ENCODE peak calls at places on chromosomes 6 and 20, in six cellular contexts. One of them, this sample, is unnamed.
A peak's percentile ranks its signal among the peaks of the same experiment; 100 is the strongest.

GRCh38 chr6:88166901-88167624 is 916 bp upstream of the CNR1 start:
- DNase-seq in ovary: peak; percentile 30
- DNase-seq in hepatocyte: peak; percentile 51
- DNase-seq in left kidney: peak; percentile 67
- DNase-seq in H7: peak; percentile 78
- DNase-seq in right cardiac atrium: peak; percentile 40
- DNase-seq in this sample: peak; percentile 80

GRCh38 chr20:10179574-10180298 is 38.9 kb upstream of the SNAP25 start:
- DNase-seq in ovary: no peak
- DNase-seq in hepatocyte: no peak
- DNase-seq in left kidney: peak; percentile 12
- DNase-seq in H7: peak; percentile 26
- DNase-seq in right cardiac atrium: no peak
- DNase-seq in this sample: peak; percentile 66

GRCh38 chr6:151240861-151241642 is 1.3 kb downstream of the AKAP12 start:
- DNase-seq in ovary: peak; percentile 78
- DNase-seq in hepatocyte: peak; percentile 64
- DNase-seq in left kidney: peak; percentile 81
- DNase-seq in H7: peak; percentile 79
- DNase-seq in right cardiac atrium: peak; percentile 78
- DNase-seq in this sample: peak; percentile 63

GRCh38 chr20:37310951-37311350 is 21.5 kb downstream of the MANBAL start:
- DNase-seq in ovary: peak; percentile 54
- DNase-seq in hepatocyte: no peak
- DNase-seq in left kidney: no peak
- DNase-seq in H7: no peak
- DNase-seq in right cardiac atrium: no peak
- DNase-seq in this sample: no peak

GRCh38 chr20:17680128-17680835 is 1.8 kb downstream of the RRBP1 start:
- DNase-seq in ovary: peak; percentile 73
- DNase-seq in hepatocyte: peak; percentile 78
- DNase-seq in left kidney: peak; percentile 56
- DNase-seq in H7: no peak
- DNase-seq in right cardiac atrium: peak; percentile 79
- DNase-seq in this sample: peak; percentile 81

GRCh38 chr6:169803291-169803811 is 51.9 kb downstream of the ERMARD start:
- DNase-seq in ovary: no peak
- DNase-seq in hepatocyte: no peak
- DNase-seq in left kidney: peak; percentile 67
- DNase-seq in H7: no peak
- DNase-seq in right cardiac atrium: no peak
- DNase-seq in this sample: no peak

GRCh38 chr6:165721349-165721748 is 58.3 kb upstream of the PDE10A start:
- DNase-seq in ovary: no peak
- DNase-seq in hepatocyte: no peak
- DNase-seq in left kidney: no peak
- DNase-seq in H7: no peak
- DNase-seq in right cardiac atrium: no peak
- DNase-seq in this sample: no peak

GRCh38 chr20:64006902-64007301 is 26.0 kb downstream of the PRPF6 start:
- DNase-seq in ovary: no peak
- DNase-seq in hepatocyte: no peak
- DNase-seq in left kidney: no peak
- DNase-seq in H7: peak; percentile 32
- DNase-seq in right cardiac atrium: peak; percentile 17
- DNase-seq in this sample: peak; percentile 91

GRCh38 chr20:57082546-57082945 is 183.9 kb downstream of the BMP7 start:
- DNase-seq in ovary: no peak
- DNase-seq in hepatocyte: no peak
- DNase-seq in left kidney: no peak
- DNase-seq in H7: no peak
- DNase-seq in right cardiac atrium: no peak
- DNase-seq in this sample: no peak

GRCh38 chr20:33773412-33774089 is 37.6 kb upstream of the CHMP4B start:
- DNase-seq in ovary: no peak
- DNase-seq in hepatocyte: no peak
- DNase-seq in left kidney: no peak
- DNase-seq in H7: no peak
- DNase-seq in right cardiac atrium: no peak
- DNase-seq in this sample: no peak

GRCh38 chr6:111210074-111210729 is 122.9 kb downstream of the SLC16A10 start:
- DNase-seq in ovary: no peak
- DNase-seq in hepatocyte: peak; percentile 75
- DNase-seq in left kidney: peak; percentile 81
- DNase-seq in H7: peak; percentile 42
- DNase-seq in right cardiac atrium: no peak
- DNase-seq in this sample: peak; percentile 47

GRCh38 chr6:156175971-156176421 is 601.2 kb upstream of the ARID1B start:
- DNase-seq in ovary: peak; percentile 62
- DNase-seq in hepatocyte: peak; percentile 37
- DNase-seq in left kidney: peak; percentile 77
- DNase-seq in H7: peak; percentile 55
- DNase-seq in right cardiac atrium: peak; percentile 67
- DNase-seq in this sample: peak; percentile 100

GRCh38 chr6:42786525-42786985 is 4.7 kb downstream of the BICRAL start:
- DNase-seq in ovary: no peak
- DNase-seq in hepatocyte: no peak
- DNase-seq in left kidney: peak; percentile 35
- DNase-seq in H7: no peak
- DNase-seq in right cardiac atrium: no peak
- DNase-seq in this sample: peak; percentile 39

GRCh38 chr20:59193325-59193724 is 29.7 kb downstream of the ZNF831 start:
- DNase-seq in ovary: no peak
- DNase-seq in hepatocyte: no peak
- DNase-seq in left kidney: no peak
- DNase-seq in H7: no peak
- DNase-seq in right cardiac atrium: peak; percentile 40
- DNase-seq in this sample: no peak

GRCh38 chr6:89215391-89215790 is 1.8 kb downstream of the GABRR1 start:
- DNase-seq in ovary: no peak
- DNase-seq in hepatocyte: no peak
- DNase-seq in left kidney: no peak
- DNase-seq in H7: no peak
- DNase-seq in right cardiac atrium: no peak
- DNase-seq in this sample: no peak

GRCh38 chr6:1613631-1614447 is 4.1 kb downstream of the FOXC1 start:
- DNase-seq in ovary: peak; percentile 37
- DNase-seq in hepatocyte: no peak
- DNase-seq in left kidney: peak; percentile 91
- DNase-seq in H7: peak; percentile 94
- DNase-seq in right cardiac atrium: peak; percentile 81
- DNase-seq in this sample: peak; percentile 44

This sample was measured in NCI-H69.